ENCODE peak calls at places on chromosomes 11 and 22, in four cellular contexts. One of them, this sample, is unnamed. For H3K36me3 and H3K4me1, the result is how much of the 10 kb centered on the place peaks cover.

GRCh38 chr11:1734571-1735081 is 15.8 kb downstream of the IFITM10 start:
- DNase-seq in fibroblast of lung: no peak
- DNase-seq in mesenchymal stem cell: no peak
- DNase-seq in IMR-90: no peak
- DNase-seq in this sample: no peak

GRCh38 chr22:32469799-32470212 is 4.8 kb upstream of the FBXO7 start:
- DNase-seq in mesenchymal stem cell: peak
- DNase-seq in IMR-90: peak
- DNase-seq in fibroblast of lung: peak
- DNase-seq in this sample: no peak

GRCh38 chr11:134993691-134994243 is 581.7 kb upstream of the B3GAT1 start:
- DNase-seq in fibroblast of lung: no peak
- DNase-seq in mesenchymal stem cell: no peak
- DNase-seq in IMR-90: no peak
- DNase-seq in this sample: peak

GRCh38 chr11:110621826-110622225 is 90.4 kb downstream of the ARHGAP20 start:
- DNase-seq in fibroblast of lung: peak
- DNase-seq in IMR-90: peak
- DNase-seq in mesenchymal stem cell: no peak
- DNase-seq in this sample: no peak

GRCh38 chr11:33135216-33135615 is 26.1 kb downstream of the CSTF3 start:
- DNase-seq in mesenchymal stem cell: peak
- DNase-seq in fibroblast of lung: peak
- DNase-seq in IMR-90: peak
- DNase-seq in this sample: no peak

GRCh38 chr11:33635161-33635560 is 65.5 kb downstream of the C11orf91 start:
- DNase-seq in IMR-90: peak
- DNase-seq in mesenchymal stem cell: no peak
- DNase-seq in fibroblast of lung: peak
- DNase-seq in this sample: no peak

GRCh38 chr11:2789791-2790580 is 90.2 kb upstream of the KCNQ1OT1 start:
- DNase-seq in mesenchymal stem cell: no peak
- DNase-seq in IMR-90: no peak
- DNase-seq in fibroblast of lung: no peak
- DNase-seq in this sample: no peak

GRCh38 chr11:31542862-31543261 is 33.3 kb downstream of the ELP4 start:
- DNase-seq in IMR-90: no peak
- DNase-seq in fibroblast of lung: no peak
- DNase-seq in mesenchymal stem cell: no peak
- DNase-seq in this sample: no peak

GRCh38 chr11:32838505-32839274 is 9.0 kb downstream of the PRRG4 start:
- DNase-seq in fibroblast of lung: no peak
- DNase-seq in IMR-90: no peak
- DNase-seq in mesenchymal stem cell: no peak
- DNase-seq in this sample: no peak

GRCh38 chr22:40238425-40239344 is 61.0 kb downstream of the TNRC6B start:
- DNase-seq in mesenchymal stem cell: peak
- DNase-seq in fibroblast of lung: peak
- DNase-seq in IMR-90: peak
- DNase-seq in this sample: peak

GRCh38 chr11:63375434-63375833 is 5.8 kb downstream of the SLC22A9 start:
- DNase-seq in fibroblast of lung: no peak
- DNase-seq in mesenchymal stem cell: no peak
- DNase-seq in IMR-90: no peak
- DNase-seq in this sample: no peak

GRCh38 chr22:47042861-47043496 is 280.5 kb downstream of the TBC1D22A start:
- DNase-seq in IMR-90: no peak
- DNase-seq in fibroblast of lung: no peak
- DNase-seq in mesenchymal stem cell: no peak
- DNase-seq in this sample: no peak

GRCh38 chr11:116613201-116613910 is 159.4 kb downstream of the BUD13 start:
- DNase-seq in fibroblast of lung: no peak
- DNase-seq in mesenchymal stem cell: no peak
- DNase-seq in IMR-90: no peak
- DNase-seq in this sample: no peak

GRCh38 chr11:110433393-110434333 is 3.9 kb downstream of the FDX1 start:
- DNase-seq in mesenchymal stem cell: peak
- DNase-seq in IMR-90: peak
- DNase-seq in fibroblast of lung: peak
- DNase-seq in this sample: peak

GRCh38 chr11:73426184-73426845 is 50.1 kb downstream of the RELT start:
- DNase-seq in mesenchymal stem cell: peak
- DNase-seq in fibroblast of lung: peak
- DNase-seq in IMR-90: peak
- DNase-seq in this sample: no peak

GRCh38 chr11:3865388-3866193 is 10.1 kb downstream of the STIM1 start:
- DNase-seq in fibroblast of lung: peak
- DNase-seq in mesenchymal stem cell: peak
- DNase-seq in IMR-90: peak
- DNase-seq in this sample: peak

GRCh38 chr22:17366830-17367229 is 2.4 kb upstream of the CECR2 start:
- DNase-seq in IMR-90: no peak
- DNase-seq in mesenchymal stem cell: no peak
- DNase-seq in fibroblast of lung: peak
- DNase-seq in this sample: peak

GRCh38 chr11:76495017-76495416 is 50.2 kb downstream of the EMSY start:
- DNase-seq in mesenchymal stem cell: no peak
- DNase-seq in IMR-90: no peak
- DNase-seq in fibroblast of lung: no peak
- DNase-seq in this sample: no peak

GRCh38 chr11:132852361-132852760 is 679.9 kb downstream of the OPCML start:
- DNase-seq in mesenchymal stem cell: no peak
- DNase-seq in fibroblast of lung: no peak
- DNase-seq in IMR-90: no peak
- DNase-seq in this sample: no peak

GRCh38 chr11:133576351-133576750 is 44.0 kb upstream of the OPCML start:
- DNase-seq in IMR-90: no peak
- DNase-seq in fibroblast of lung: no peak
- DNase-seq in mesenchymal stem cell: no peak
- DNase-seq in this sample: peak

GRCh38 chr11:6576471-6577373 is 26.7 kb downstream of the RRP8 start:
- DNase-seq in mesenchymal stem cell: peak
- DNase-seq in fibroblast of lung: peak
- DNase-seq in IMR-90: peak
- DNase-seq in this sample: peak

GRCh38 chr11:19595840-19596751 is 116.5 kb upstream of the NAV2 start:
- DNase-seq in fibroblast of lung: peak
- DNase-seq in mesenchymal stem cell: peak
- DNase-seq in IMR-90: peak
- DNase-seq in this sample: no peak

GRCh38 chr22:38886333-38886732 is 14.3 kb upstream of the CBX6 start:
- DNase-seq in mesenchymal stem cell: no peak
- DNase-seq in IMR-90: no peak
- DNase-seq in fibroblast of lung: no peak
- DNase-seq in this sample: no peak

GRCh38 chr22:29716814-29717213 is 3.0 kb upstream of the CABP7 start:
- DNase-seq in IMR-90: peak
- DNase-seq in fibroblast of lung: peak
- DNase-seq in mesenchymal stem cell: peak
- DNase-seq in this sample: peak

GRCh38 chr11:92782806-92783205 is 186.6 kb upstream of the MTNR1B start:
- DNase-seq in fibroblast of lung: no peak
- DNase-seq in IMR-90: no peak
- DNase-seq in mesenchymal stem cell: no peak
- DNase-seq in this sample: no peak

GRCh38 chr22:22394589-22394988 is 114.0 kb downstream of the ZNF280B start:
- DNase-seq in mesenchymal stem cell: no peak
- DNase-seq in IMR-90: no peak
- DNase-seq in fibroblast of lung: no peak
- DNase-seq in this sample: no peak

GRCh38 chr11:127564803-127565202 is 564.2 kb upstream of the KIRREL3 start:
- DNase-seq in fibroblast of lung: no peak
- DNase-seq in mesenchymal stem cell: peak
- DNase-seq in IMR-90: peak
- DNase-seq in this sample: no peak

GRCh38 chr22:33272180-33272579 is 214.0 kb upstream of the SYN3 start:
- DNase-seq in IMR-90: no peak
- DNase-seq in mesenchymal stem cell: no peak
- DNase-seq in fibroblast of lung: no peak
- DNase-seq in this sample: no peak

GRCh38 chr11:1267441-1268100 is 41.9 kb downstream of the TOLLIP start:
- DNase-seq in fibroblast of lung: no peak
- DNase-seq in IMR-90: no peak
- DNase-seq in mesenchymal stem cell: no peak
- DNase-seq in this sample: no peak

GRCh38 chr22:45750626-45751025 is 79.0 kb downstream of the ATXN10 start:
- DNase-seq in mesenchymal stem cell: no peak
- DNase-seq in fibroblast of lung: no peak
- DNase-seq in IMR-90: no peak
- DNase-seq in this sample: no peak

GRCh38 chr11:117843666-117844484 is 19.3 kb upstream of the FXYD2 start:
- DNase-seq in fibroblast of lung: peak
- DNase-seq in IMR-90: peak
- DNase-seq in mesenchymal stem cell: peak
- DNase-seq in this sample: peak

DNA sequence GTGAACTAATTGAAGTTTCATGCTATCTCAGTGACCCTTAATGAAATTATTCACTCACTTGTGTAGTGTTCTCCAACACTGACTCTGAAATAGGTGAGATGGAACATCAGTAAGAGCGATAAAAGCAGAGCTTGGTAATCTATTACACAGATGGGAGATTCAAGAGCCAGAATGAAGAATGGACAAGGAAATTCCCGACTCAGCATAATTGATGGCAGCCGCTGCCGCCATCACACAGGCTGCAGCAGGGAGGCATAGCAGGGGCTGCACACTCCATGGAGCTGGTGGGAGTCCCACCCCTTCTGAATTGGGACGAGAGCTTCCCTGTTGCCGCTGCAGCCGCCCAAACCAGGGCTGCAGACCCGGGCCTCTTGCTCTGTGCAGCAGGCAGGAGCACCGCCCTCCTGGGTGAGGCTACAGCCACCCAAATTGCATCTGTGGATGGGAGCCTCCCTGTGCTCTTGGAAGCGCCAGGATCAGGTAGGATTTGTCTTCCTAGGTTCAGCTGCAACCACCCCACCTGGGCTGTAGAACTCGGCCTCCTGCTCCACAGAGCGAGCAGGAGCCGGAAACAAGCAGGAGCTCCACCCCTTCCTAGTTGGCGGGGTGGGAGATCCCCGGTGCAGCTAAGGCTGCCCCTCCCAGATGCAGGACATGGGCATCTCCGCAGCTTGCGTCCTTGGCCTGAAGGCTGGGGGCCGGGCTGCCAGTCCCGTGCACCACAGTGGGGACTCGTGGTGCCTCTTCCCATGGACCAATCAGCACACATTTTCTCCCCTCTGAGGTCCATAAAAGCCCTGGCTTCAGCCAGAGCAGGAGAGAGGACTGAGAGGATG is 535.1 kb upstream of the LUZP2 start:
- DNase-seq in mesenchymal stem cell: no peak
- DNase-seq in IMR-90: no peak
- DNase-seq in fibroblast of lung: no peak
- DNase-seq in this sample: no peak
- H3K36me3 ChIP-seq in mesenchymal stem cell: under half
- H3K36me3 ChIP-seq in IMR-90: under half
- H3K36me3 ChIP-seq in fibroblast of lung: under half
- H3K36me3 ChIP-seq in this sample: under half

DNA sequence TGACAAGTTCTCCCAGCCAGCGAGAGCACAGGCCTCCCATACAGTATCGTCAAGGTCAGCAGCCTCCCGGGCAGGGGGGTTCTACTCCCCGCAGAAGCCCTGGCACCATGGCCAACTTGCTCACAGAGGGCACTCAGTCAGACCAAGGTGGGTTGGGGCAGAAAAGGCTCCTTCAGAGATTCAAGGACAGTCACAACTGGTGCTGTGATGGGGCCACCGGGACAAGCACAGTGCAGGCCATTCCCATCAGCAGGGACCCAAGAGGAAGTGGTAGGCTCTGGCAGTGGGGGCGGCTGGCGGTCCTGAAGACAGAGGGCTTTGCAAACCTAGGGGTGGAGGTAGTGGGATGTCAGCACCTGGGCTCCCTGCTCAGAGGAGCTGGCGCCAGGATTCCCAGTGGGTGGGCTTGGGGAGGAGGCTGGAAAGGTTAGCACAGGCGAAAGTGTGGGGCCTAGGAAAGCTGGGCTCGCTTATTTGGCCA is 5.3 kb upstream of the NEAT1 start:
- DNase-seq in fibroblast of lung: no peak
- DNase-seq in mesenchymal stem cell: peak
- DNase-seq in IMR-90: no peak
- DNase-seq in this sample: no peak
- H3K4me1 ChIP-seq in fibroblast of lung: under half
- H3K4me1 ChIP-seq in mesenchymal stem cell: under half
- H3K4me1 ChIP-seq in IMR-90: under half
- H3K4me1 ChIP-seq in this sample: half or more

DNA sequence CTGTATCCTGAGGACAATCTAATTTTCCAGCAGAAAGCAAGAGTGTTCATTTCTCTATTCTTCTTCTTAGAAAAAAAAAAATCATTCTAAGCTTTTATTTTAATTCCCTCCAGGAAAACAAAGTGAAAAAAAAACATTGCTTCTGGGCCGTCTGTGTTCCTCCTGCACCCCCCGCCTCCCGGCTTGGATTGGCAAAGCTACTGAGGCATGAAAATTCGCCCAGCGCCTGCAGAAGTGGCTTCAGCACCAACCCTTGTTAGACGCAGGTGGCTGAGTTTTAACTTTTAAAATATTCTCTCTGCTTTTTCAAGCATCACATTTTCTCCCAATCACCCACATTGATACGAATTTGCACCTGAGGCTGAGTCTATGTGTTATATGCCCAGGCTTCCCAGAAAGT is 401.6 kb downstream of the BRD1 start:
- DNase-seq in mesenchymal stem cell: no peak
- DNase-seq in fibroblast of lung: no peak
- DNase-seq in IMR-90: no peak
- DNase-seq in this sample: no peak
- H3K4me2 ChIP-seq in mesenchymal stem cell: no peak
- H3K4me2 ChIP-seq in fibroblast of lung: no peak
- H3K4me2 ChIP-seq in IMR-90: no peak
- H3K4me2 ChIP-seq in this sample: no peak

GRCh38 chr22:42833104-42833503 is 24.0 kb downstream of the ARFGAP3 start:
- DNase-seq in IMR-90: no peak
- DNase-seq in fibroblast of lung: no peak
- DNase-seq in mesenchymal stem cell: no peak
- DNase-seq in this sample: no peak

GRCh38 chr22:42841444-42841843 is 15.6 kb downstream of the ARFGAP3 start:
- DNase-seq in IMR-90: peak
- DNase-seq in fibroblast of lung: no peak
- DNase-seq in mesenchymal stem cell: no peak
- DNase-seq in this sample: no peak

GRCh38 chr22:42834177-42834949 is 22.7 kb downstream of the ARFGAP3 start:
- DNase-seq in mesenchymal stem cell: no peak
- DNase-seq in fibroblast of lung: no peak
- DNase-seq in IMR-90: no peak
- DNase-seq in this sample: no peak

GRCh38 chr22:42836026-42836425 is 21.0 kb downstream of the ARFGAP3 start:
- DNase-seq in fibroblast of lung: no peak
- DNase-seq in IMR-90: no peak
- DNase-seq in mesenchymal stem cell: no peak
- DNase-seq in this sample: no peak

DNA sequence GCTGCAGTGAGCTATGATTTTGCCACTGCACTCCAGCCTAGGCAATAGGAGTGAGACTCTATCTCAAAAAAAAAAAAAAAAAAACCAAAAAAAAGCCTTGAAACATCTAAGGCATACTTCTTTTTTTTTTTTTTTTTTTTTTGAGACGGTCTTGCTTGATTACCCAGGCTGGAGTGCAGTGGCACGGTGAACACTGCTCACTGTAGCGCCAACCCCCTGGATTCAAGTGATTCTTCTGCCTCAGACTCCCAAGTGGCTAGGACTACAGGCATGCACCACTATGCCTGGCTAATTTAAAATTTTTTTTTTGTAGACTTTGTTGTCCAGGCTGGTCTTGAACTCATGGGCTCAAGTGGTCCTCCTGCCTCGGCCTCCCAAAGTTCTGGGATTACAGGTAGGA is 19.5 kb downstream of the ARFGAP3 start:
- DNase-seq in mesenchymal stem cell: no peak
- DNase-seq in IMR-90: no peak
- DNase-seq in fibroblast of lung: no peak
- DNase-seq in this sample: no peak
- H3K36me3 ChIP-seq in mesenchymal stem cell: half or more
- H3K36me3 ChIP-seq in IMR-90: under half
- H3K36me3 ChIP-seq in fibroblast of lung: under half
- H3K36me3 ChIP-seq in this sample: under half